ENCODE peak calls at places on chromosomes 13 and 19, in five cellular contexts. V is immature natural killer cell, A is DND-41, E is NCI-H1930, Y is endodermal cell. J is an unnamed sample.
A peak's percentile ranks its signal among the peaks of the same experiment; 100 is the strongest.

GRCh38 chr19:36973021-36973843 is 57.1 kb downstream of the ZNF568 start:
- DNase-seq in A (peak; percentile 85), E (peak; percentile 86), Y (peak; percentile 57), V (peak; percentile 85), J (peak; percentile 89)

GRCh38 chr19:10009269-10009665 is 1.0 kb downstream of the COL5A3 start:
- DNase-seq in A (peak; percentile 42), V (peak; percentile 48), E (no peak), Y (peak; percentile 93), J (peak; percentile 71)

GRCh38 chr19:6412111-6412999 is 12.3 kb downstream of the KHSRP start:
- DNase-seq in A (peak; percentile 55), Y (peak; percentile 94), E (no peak), V (no peak), J (peak; percentile 67)

GRCh38 chr13:32737111-32737571 is 150.9 kb downstream of the PDS5B start:
- DNase-seq in Y (no peak), A (no peak), E (no peak), V (peak; percentile 56), J (no peak)

GRCh38 chr13:74904547-74904946 is 577.4 kb downstream of the TBC1D4 start:
- DNase-seq in V (no peak), Y (no peak), A (peak; percentile 9), E (no peak), J (peak; percentile 42)

GRCh38 chr13:81639984-81640582 is 1299.2 kb upstream of the SPRY2 start:
- DNase-seq in E (peak; percentile 1), V (no peak), A (no peak), Y (no peak), J (no peak)

GRCh38 chr19:1271528-1272422 is 2.6 kb downstream of the CIRBP start:
- DNase-seq in Y (no peak), A (no peak), E (no peak), V (peak; percentile 16), J (no peak)

GRCh38 chr19:12611361-12611699 is 610 bp downstream of the ZNF791 start:
- DNase-seq in A (no peak), V (no peak), E (peak; percentile 21), Y (peak; percentile 86), J (peak; percentile 83)

GRCh38 chr19:51600940-51601575 is 29.1 kb downstream of the SIGLEC5 start:
- DNase-seq in Y (no peak), A (no peak), V (peak; percentile 18), E (peak; percentile 33), J (no peak)

GRCh38 chr19:32416749-32417469 is 11.3 kb downstream of the DPY19L3 start:
- DNase-seq in E (no peak), Y (no peak), V (no peak), A (no peak), J (peak; percentile 5)

GRCh38 chr19:37413243-37414084 is 42.6 kb downstream of the ZNF527 start:
- DNase-seq in Y (no peak), A (no peak), V (no peak), E (no peak), J (peak; percentile 19)

GRCh38 chr19:7657047-7657779 is 11.6 kb upstream of the RETN start:
- DNase-seq in A (peak; percentile 33), E (no peak), Y (no peak), V (no peak), J (no peak)

GRCh38 chr19:1266116-1266817 is 2.9 kb upstream of the CIRBP start:
- DNase-seq in Y (peak; percentile 95), A (peak; percentile 54), E (peak; percentile 80), V (peak; percentile 92), J (peak; percentile 91)

GRCh38 chr13:81408647-81409046 is 1067.7 kb upstream of the SPRY2 start:
- DNase-seq in A (no peak), Y (no peak), V (no peak), E (no peak), J (no peak)

GRCh38 chr19:4439243-4439642 is 18.4 kb downstream of the UBXN6 start:
- DNase-seq in Y (no peak), V (no peak), A (no peak), E (no peak), J (no peak)

GRCh38 chr19:47435196-47435595 is 15.9 kb upstream of the MEIS3 start:
- DNase-seq in A (peak; percentile 68), Y (no peak), E (no peak), V (no peak), J (no peak)

GRCh38 chr13:28718538-28719226 is at the start of gene SLC46A3:
- DNase-seq in Y (peak; percentile 99), A (peak; percentile 99), V (peak; percentile 96), E (peak; percentile 93), J (peak; percentile 98)

GRCh38 chr13:27276188-27276587 is 5.6 kb downstream of the RASL11A start:
- DNase-seq in A (no peak), V (no peak), E (no peak), Y (no peak), J (no peak)

GRCh38 chr13:48311223-48311622 is 7.7 kb downstream of the RB1 start:
- DNase-seq in A (no peak), V (no peak), E (no peak), Y (no peak), J (no peak)

GRCh38 chr13:76349700-76350099 is 536.5 kb downstream of the KCTD12 start:
- DNase-seq in A (no peak), Y (no peak), V (no peak), E (no peak), J (no peak)

GRCh38 chr19:44684892-44685847 is 13.8 kb upstream of the CEACAM16 start:
- DNase-seq in A (peak; percentile 12), V (no peak), Y (peak; percentile 78), E (no peak), J (peak; percentile 91)

GRCh38 chr19:33749016-33749415 is 47.7 kb upstream of the KCTD15 start:
- DNase-seq in E (no peak), V (no peak), Y (no peak), A (no peak), J (no peak)

GRCh38 chr19:35673121-35673804 is 6.9 kb downstream of the UPK1A start:
- DNase-seq in Y (peak; percentile 92), V (no peak), E (peak; percentile 65), A (no peak), J (peak; percentile 65)

GRCh38 chr13:87972568-87972967 is 301.4 kb downstream of the SLITRK5 start:
- DNase-seq in A (no peak), E (no peak), Y (no peak), V (no peak), J (no peak)

GRCh38 chr19:47094557-47095517 is 18.7 kb downstream of the ZC3H4 start:
- DNase-seq in V (peak; percentile 16), E (no peak), Y (peak; percentile 34), A (peak; percentile 80), J (no peak)

GRCh38 chr19:57748029-57748428 is 1.4 kb downstream of the ZNF776 start:
- DNase-seq in Y (no peak), E (no peak), A (no peak), V (no peak), J (no peak)

GRCh38 chr19:48444129-48444932 is 1.5 kb upstream of the GRWD1 start:
- DNase-seq in A (no peak), Y (peak; percentile 67), V (no peak), E (no peak), J (no peak)

J was measured in mesendoderm.